ENCODE peak calls at places on chromosome 4, in ten cellular contexts. F is left kidney, S is NCI-H1417, U is fibroblast of mammary gland, X is upper lobe of right lung, E is Kasumi-1, Q is HL-60, B is substantia nigra, V is HuH-7, K is HCEC 1CT. Z is an unnamed sample.

GRCh38 chr4:24966076-24966475 is 53.2 kb upstream of the CCDC149 start:
- DNase-seq in S (no peak), E (no peak), X (no peak), U (no peak), K (no peak), F (no peak), Q (no peak), V (no peak), B (no peak), Z (no peak)

GRCh38 chr4:7464259-7464655 is 29.5 kb upstream of the PSAPL1 start:
- DNase-seq in K (no peak), V (no peak), Q (no peak), S (no peak), X (no peak), F (no peak), E (no peak), B (no peak), U (no peak), Z (no peak)

GRCh38 chr4:19711871-19712270 is 539.8 kb upstream of the SLIT2 start:
- DNase-seq in X (no peak), Q (no peak), U (peak), V (no peak), S (no peak), F (no peak), E (no peak), K (peak), B (no peak), Z (no peak)

GRCh38 chr4:36638273-36638811 is 356.9 kb downstream of the DTHD1 start:
- DNase-seq in X (no peak), B (no peak), V (no peak), F (no peak), U (no peak), S (no peak), Q (no peak), E (no peak), K (no peak), Z (no peak)

GRCh38 chr4:159298502-159298901 is 195.6 kb downstream of the RAPGEF2 start:
- DNase-seq in V (no peak), F (no peak), S (peak), B (no peak), X (no peak), U (peak), Q (no peak), K (peak), E (no peak), Z (no peak)

GRCh38 chr4:150366487-150366999 is 215.4 kb upstream of the MAB21L2 start:
- DNase-seq in S (peak), X (no peak), K (no peak), Q (no peak), B (no peak), V (no peak), E (no peak), F (peak), U (no peak), Z (no peak)

GRCh38 chr4:84455697-84456096 is 43.4 kb downstream of the NKX6-1 start:
- DNase-seq in B (no peak), E (no peak), K (no peak), S (peak), V (no peak), Q (no peak), X (no peak), U (no peak), F (no peak), Z (no peak)

GRCh38 chr4:163167333-163167626 is 590 bp upstream of the NAF1 start:
- DNase-seq in X (no peak), V (no peak), B (no peak), E (no peak), F (no peak), U (peak), K (no peak), Q (no peak), S (no peak), Z (no peak)

GRCh38 chr4:40525811-40526598 is 103.7 kb downstream of the RBM47 start:
- DNase-seq in X (no peak), E (no peak), V (no peak), U (peak), Q (no peak), B (no peak), S (no peak), F (peak), K (peak), Z (peak)

GRCh38 chr4:141814499-141814898 is 178.1 kb downstream of the IL15 start:
- DNase-seq in Q (no peak), B (no peak), E (no peak), X (no peak), S (no peak), V (no peak), K (no peak), F (no peak), U (no peak), Z (no peak)

GRCh38 chr4:106530816-106531215 is 162.2 kb upstream of the GIMD1 start:
- DNase-seq in X (no peak), F (no peak), E (no peak), U (peak), K (peak), S (no peak), B (no peak), Q (no peak), V (no peak), Z (no peak)

GRCh38 chr4:3419836-3420605 is 21.7 kb upstream of the HGFAC start:
- DNase-seq in S (no peak), B (no peak), E (no peak), K (no peak), Q (no peak), V (no peak), U (no peak), X (no peak), F (no peak), Z (no peak)

GRCh38 chr4:3646280-3646679 is 114.1 kb upstream of the LRPAP1 start:
- DNase-seq in B (no peak), V (no peak), Q (no peak), X (no peak), K (no peak), E (no peak), S (no peak), F (no peak), U (no peak), Z (no peak)

GRCh38 chr4:123102897-123103489 is 180.6 kb upstream of the NUDT6 start:
- DNase-seq in F (peak), B (no peak), E (peak), Q (peak), K (peak), V (peak), X (no peak), S (peak), U (peak), Z (peak)

GRCh38 chr4:17688011-17688441 is 73.6 kb downstream of the MED28 start:
- DNase-seq in Q (no peak), F (no peak), B (no peak), U (no peak), E (no peak), K (no peak), V (no peak), X (no peak), S (no peak), Z (no peak)

GRCh38 chr4:120893314-120893713 is 29.2 kb downstream of the PRDM5 start:
- DNase-seq in V (no peak), K (no peak), U (no peak), B (no peak), Q (no peak), X (no peak), S (no peak), E (no peak), F (no peak), Z (no peak)

GRCh38 chr4:123599061-123599919 is 202.7 kb downstream of the SPRY1 start:
- DNase-seq in V (peak), U (peak), X (no peak), S (no peak), E (peak), B (no peak), K (peak), Q (peak), F (no peak), Z (no peak)

GRCh38 chr4:69054578-69055200 is 41.6 kb upstream of the UGT2B7 start:
- DNase-seq in S (no peak), E (peak), X (no peak), V (no peak), B (no peak), F (no peak), Q (no peak), U (peak), K (peak), Z (peak)

GRCh38 chr4:143188325-143189088 is 3.8 kb downstream of the USP38 start:
- DNase-seq in E (no peak), V (no peak), B (no peak), X (no peak), F (no peak), K (no peak), Q (no peak), S (no peak), U (peak), Z (no peak)

GRCh38 chr4:38266616-38267015 is 306.4 kb downstream of the PTTG2 start:
- DNase-seq in S (no peak), U (peak), E (no peak), Q (no peak), F (peak), K (peak), V (no peak), B (peak), X (no peak), Z (peak)

GRCh38 chr4:147736458-147736857 is 4.6 kb downstream of the ARHGAP10 start:
- DNase-seq in X (no peak), V (no peak), F (no peak), U (peak), Q (no peak), B (no peak), K (peak), S (no peak), E (no peak), Z (no peak)

GRCh38 chr4:132707955-132708354 is 441.1 kb upstream of the PCDH10 start:
- DNase-seq in X (no peak), B (no peak), U (no peak), E (no peak), K (no peak), Q (no peak), S (no peak), F (no peak), V (no peak), Z (no peak)

GRCh38 chr4:176499518-176499917 is 179.8 kb downstream of the SPCS3 start:
- DNase-seq in K (peak), Q (no peak), X (no peak), F (no peak), U (peak), E (no peak), V (no peak), S (no peak), B (no peak), Z (no peak)

GRCh38 chr4:3305610-3306371 is 13.0 kb downstream of the RGS12 start:
- DNase-seq in B (no peak), U (no peak), F (no peak), E (peak), X (peak), Q (peak), V (no peak), S (peak), K (peak), Z (no peak)

GRCh38 chr4:104906274-104906673 is 240.4 kb upstream of the TET2 start:
- DNase-seq in Q (no peak), U (no peak), F (peak), E (no peak), V (no peak), X (no peak), S (peak), B (no peak), K (no peak), Z (no peak)

GRCh38 chr4:128159967-128160366 is 98.9 kb downstream of the LARP1B start:
- DNase-seq in V (no peak), S (no peak), E (no peak), F (no peak), X (no peak), Q (no peak), B (no peak), K (peak), U (peak), Z (no peak)

GRCh38 chr4:86250006-86250405 is 109.8 kb downstream of the MAPK10 start:
- DNase-seq in F (no peak), K (peak), U (no peak), V (no peak), S (no peak), X (no peak), E (no peak), B (no peak), Q (no peak), Z (no peak)